ENCODE peak calls at places on chromosomes 11 and 22, in nine cellular contexts. One of them, this sample, is unnamed.

GRCh38 chr22:47686594-47687363 is 924.3 kb downstream of the TBC1D22A start:
- DNase-seq in T-helper 17 cell: no peak
- DNase-seq in cardiac muscle cell: no peak
- DNase-seq in progenitor cell of endocrine pancreas: no peak
- DNase-seq in activated naive CD8-positive, alpha-beta T cell treated with anti-CD3 and anti-CD28 coated beads for 36 hours: no peak
- DNase-seq in H9: no peak
- DNase-seq in NCI-H2171 treated with DMSO at 0.1 percent for 48 hours: no peak
- DNase-seq in EH: no peak
- DNase-seq in aorta: no peak
- DNase-seq in this sample: no peak

GRCh38 chr11:2462986-2463765 is 18.4 kb downstream of the KCNQ1 start:
- DNase-seq in progenitor cell of endocrine pancreas: no peak
- DNase-seq in activated naive CD8-positive, alpha-beta T cell treated with anti-CD3 and anti-CD28 coated beads for 36 hours: no peak
- DNase-seq in EH: no peak
- DNase-seq in aorta: no peak
- DNase-seq in H9: peak; percentile 25
- DNase-seq in cardiac muscle cell: no peak
- DNase-seq in T-helper 17 cell: no peak
- DNase-seq in NCI-H2171 treated with DMSO at 0.1 percent for 48 hours: no peak
- DNase-seq in this sample: no peak

GRCh38 chr11:132062541-132062940 is 692.1 kb downstream of the NTM start:
- DNase-seq in activated naive CD8-positive, alpha-beta T cell treated with anti-CD3 and anti-CD28 coated beads for 36 hours: no peak
- DNase-seq in H9: no peak
- DNase-seq in T-helper 17 cell: no peak
- DNase-seq in EH: peak; percentile 81
- DNase-seq in cardiac muscle cell: no peak
- DNase-seq in NCI-H2171 treated with DMSO at 0.1 percent for 48 hours: no peak
- DNase-seq in aorta: no peak
- DNase-seq in progenitor cell of endocrine pancreas: no peak
- DNase-seq in this sample: no peak

GRCh38 chr11:102226702-102227101 is 90.6 kb upstream of the BIRC3 start:
- DNase-seq in EH: peak; percentile 67
- DNase-seq in aorta: no peak
- DNase-seq in progenitor cell of endocrine pancreas: no peak
- DNase-seq in T-helper 17 cell: no peak
- DNase-seq in cardiac muscle cell: no peak
- DNase-seq in H9: no peak
- DNase-seq in activated naive CD8-positive, alpha-beta T cell treated with anti-CD3 and anti-CD28 coated beads for 36 hours: no peak
- DNase-seq in NCI-H2171 treated with DMSO at 0.1 percent for 48 hours: no peak
- DNase-seq in this sample: no peak

GRCh38 chr22:50485221-50486131 is 1.2 kb upstream of the MIOX start:
- DNase-seq in NCI-H2171 treated with DMSO at 0.1 percent for 48 hours: peak; percentile 31
- DNase-seq in activated naive CD8-positive, alpha-beta T cell treated with anti-CD3 and anti-CD28 coated beads for 36 hours: no peak
- DNase-seq in aorta: no peak
- DNase-seq in progenitor cell of endocrine pancreas: no peak
- DNase-seq in H9: no peak
- DNase-seq in T-helper 17 cell: peak; percentile 6
- DNase-seq in EH: peak; percentile 32
- DNase-seq in cardiac muscle cell: no peak
- DNase-seq in this sample: no peak

GRCh38 chr11:47204633-47204989 is 10.2 kb upstream of the DDB2 start:
- DNase-seq in H9: no peak
- DNase-seq in T-helper 17 cell: no peak
- DNase-seq in NCI-H2171 treated with DMSO at 0.1 percent for 48 hours: no peak
- DNase-seq in cardiac muscle cell: no peak
- DNase-seq in aorta: no peak
- DNase-seq in activated naive CD8-positive, alpha-beta T cell treated with anti-CD3 and anti-CD28 coated beads for 36 hours: no peak
- DNase-seq in progenitor cell of endocrine pancreas: no peak
- DNase-seq in EH: peak; percentile 83
- DNase-seq in this sample: no peak

GRCh38 chr22:28017859-28018258 is 98.8 kb upstream of the PITPNB start:
- DNase-seq in activated naive CD8-positive, alpha-beta T cell treated with anti-CD3 and anti-CD28 coated beads for 36 hours: no peak
- DNase-seq in progenitor cell of endocrine pancreas: no peak
- DNase-seq in aorta: peak; percentile 64
- DNase-seq in H9: no peak
- DNase-seq in T-helper 17 cell: no peak
- DNase-seq in EH: no peak
- DNase-seq in cardiac muscle cell: no peak
- DNase-seq in NCI-H2171 treated with DMSO at 0.1 percent for 48 hours: no peak
- DNase-seq in this sample: no peak

GRCh38 chr22:17777005-17777716 is 2.9 kb upstream of the BID start:
- DNase-seq in NCI-H2171 treated with DMSO at 0.1 percent for 48 hours: no peak
- DNase-seq in activated naive CD8-positive, alpha-beta T cell treated with anti-CD3 and anti-CD28 coated beads for 36 hours: peak; percentile 76
- DNase-seq in EH: no peak
- DNase-seq in T-helper 17 cell: peak; percentile 42
- DNase-seq in cardiac muscle cell: no peak
- DNase-seq in aorta: no peak
- DNase-seq in H9: no peak
- DNase-seq in progenitor cell of endocrine pancreas: no peak
- DNase-seq in this sample: no peak

GRCh38 chr11:114058026-114058706 is 1.3 kb upstream of the ZBTB16 start:
- DNase-seq in NCI-H2171 treated with DMSO at 0.1 percent for 48 hours: no peak
- DNase-seq in cardiac muscle cell: peak; percentile 57
- DNase-seq in EH: no peak
- DNase-seq in T-helper 17 cell: no peak
- DNase-seq in activated naive CD8-positive, alpha-beta T cell treated with anti-CD3 and anti-CD28 coated beads for 36 hours: no peak
- DNase-seq in H9: peak; percentile 43
- DNase-seq in progenitor cell of endocrine pancreas: no peak
- DNase-seq in aorta: peak; percentile 89
- DNase-seq in this sample: no peak

GRCh38 chr11:43955381-43956118 is 13.1 kb downstream of the C11orf96 start:
- DNase-seq in H9: no peak
- DNase-seq in progenitor cell of endocrine pancreas: no peak
- DNase-seq in T-helper 17 cell: no peak
- DNase-seq in EH: peak; percentile 35
- DNase-seq in aorta: no peak
- DNase-seq in activated naive CD8-positive, alpha-beta T cell treated with anti-CD3 and anti-CD28 coated beads for 36 hours: no peak
- DNase-seq in NCI-H2171 treated with DMSO at 0.1 percent for 48 hours: no peak
- DNase-seq in cardiac muscle cell: no peak
- DNase-seq in this sample: no peak

GRCh38 chr11:1304376-1304775 is 5.1 kb downstream of the TOLLIP start:
- DNase-seq in T-helper 17 cell: no peak
- DNase-seq in activated naive CD8-positive, alpha-beta T cell treated with anti-CD3 and anti-CD28 coated beads for 36 hours: no peak
- DNase-seq in NCI-H2171 treated with DMSO at 0.1 percent for 48 hours: no peak
- DNase-seq in EH: no peak
- DNase-seq in aorta: no peak
- DNase-seq in progenitor cell of endocrine pancreas: no peak
- DNase-seq in H9: no peak
- DNase-seq in cardiac muscle cell: peak; percentile 9
- DNase-seq in this sample: no peak

GRCh38 chr11:119144825-119145476 is 3.9 kb upstream of the ABCG4 start:
- DNase-seq in activated naive CD8-positive, alpha-beta T cell treated with anti-CD3 and anti-CD28 coated beads for 36 hours: peak; percentile 31
- DNase-seq in H9: peak; percentile 90
- DNase-seq in EH: peak; percentile 77
- DNase-seq in cardiac muscle cell: peak; percentile 80
- DNase-seq in progenitor cell of endocrine pancreas: peak; percentile 42
- DNase-seq in NCI-H2171 treated with DMSO at 0.1 percent for 48 hours: no peak
- DNase-seq in aorta: peak; percentile 83
- DNase-seq in T-helper 17 cell: no peak
- DNase-seq in this sample: peak; percentile 72

GRCh38 chr11:91653091-91653754 is 571.4 kb upstream of the FAT3 start:
- DNase-seq in aorta: no peak
- DNase-seq in EH: no peak
- DNase-seq in T-helper 17 cell: no peak
- DNase-seq in NCI-H2171 treated with DMSO at 0.1 percent for 48 hours: no peak
- DNase-seq in cardiac muscle cell: no peak
- DNase-seq in H9: no peak
- DNase-seq in activated naive CD8-positive, alpha-beta T cell treated with anti-CD3 and anti-CD28 coated beads for 36 hours: no peak
- DNase-seq in progenitor cell of endocrine pancreas: no peak
- DNase-seq in this sample: no peak

GRCh38 chr11:119307219-119307618 is 9.7 kb downstream of the MCAM start:
- DNase-seq in cardiac muscle cell: no peak
- DNase-seq in H9: no peak
- DNase-seq in activated naive CD8-positive, alpha-beta T cell treated with anti-CD3 and anti-CD28 coated beads for 36 hours: no peak
- DNase-seq in NCI-H2171 treated with DMSO at 0.1 percent for 48 hours: no peak
- DNase-seq in aorta: no peak
- DNase-seq in EH: peak; percentile 26
- DNase-seq in T-helper 17 cell: no peak
- DNase-seq in progenitor cell of endocrine pancreas: no peak
- DNase-seq in this sample: peak; percentile 49

GRCh38 chr22:39984006-39984405 is 10.7 kb upstream of the FAM83F start:
- DNase-seq in cardiac muscle cell: no peak
- DNase-seq in EH: peak; percentile 11
- DNase-seq in progenitor cell of endocrine pancreas: no peak
- DNase-seq in activated naive CD8-positive, alpha-beta T cell treated with anti-CD3 and anti-CD28 coated beads for 36 hours: no peak
- DNase-seq in T-helper 17 cell: no peak
- DNase-seq in NCI-H2171 treated with DMSO at 0.1 percent for 48 hours: no peak
- DNase-seq in aorta: no peak
- DNase-seq in H9: no peak
- DNase-seq in this sample: no peak

GRCh38 chr22:50167689-50168489 is 2.6 kb upstream of the PANX2 start:
- DNase-seq in T-helper 17 cell: no peak
- DNase-seq in activated naive CD8-positive, alpha-beta T cell treated with anti-CD3 and anti-CD28 coated beads for 36 hours: no peak
- DNase-seq in cardiac muscle cell: peak; percentile 30
- DNase-seq in aorta: no peak
- DNase-seq in H9: no peak
- DNase-seq in EH: no peak
- DNase-seq in NCI-H2171 treated with DMSO at 0.1 percent for 48 hours: no peak
- DNase-seq in progenitor cell of endocrine pancreas: no peak
- DNase-seq in this sample: no peak

GRCh38 chr11:112922606-112923005 is 38.6 kb upstream of the NCAM1 start:
- DNase-seq in EH: no peak
- DNase-seq in progenitor cell of endocrine pancreas: no peak
- DNase-seq in H9: peak; percentile 72
- DNase-seq in T-helper 17 cell: no peak
- DNase-seq in activated naive CD8-positive, alpha-beta T cell treated with anti-CD3 and anti-CD28 coated beads for 36 hours: no peak
- DNase-seq in aorta: no peak
- DNase-seq in NCI-H2171 treated with DMSO at 0.1 percent for 48 hours: no peak
- DNase-seq in cardiac muscle cell: no peak
- DNase-seq in this sample: no peak

GRCh38 chr22:44682556-44683168 is 19.3 kb upstream of the PRR5 start:
- DNase-seq in cardiac muscle cell: no peak
- DNase-seq in EH: no peak
- DNase-seq in H9: no peak
- DNase-seq in activated naive CD8-positive, alpha-beta T cell treated with anti-CD3 and anti-CD28 coated beads for 36 hours: no peak
- DNase-seq in aorta: no peak
- DNase-seq in T-helper 17 cell: no peak
- DNase-seq in NCI-H2171 treated with DMSO at 0.1 percent for 48 hours: peak; percentile 26
- DNase-seq in progenitor cell of endocrine pancreas: no peak
- DNase-seq in this sample: no peak

GRCh38 chr22:30752771-30753170 is 58.1 kb downstream of the OSBP2 start:
- DNase-seq in EH: peak; percentile 53
- DNase-seq in progenitor cell of endocrine pancreas: no peak
- DNase-seq in NCI-H2171 treated with DMSO at 0.1 percent for 48 hours: no peak
- DNase-seq in T-helper 17 cell: no peak
- DNase-seq in H9: no peak
- DNase-seq in aorta: no peak
- DNase-seq in activated naive CD8-positive, alpha-beta T cell treated with anti-CD3 and anti-CD28 coated beads for 36 hours: no peak
- DNase-seq in cardiac muscle cell: peak; percentile 17
- DNase-seq in this sample: no peak

GRCh38 chr22:17606472-17606871 is 22.1 kb downstream of the ATP6V1E1 start:
- DNase-seq in cardiac muscle cell: no peak
- DNase-seq in NCI-H2171 treated with DMSO at 0.1 percent for 48 hours: peak; percentile 45
- DNase-seq in H9: no peak
- DNase-seq in T-helper 17 cell: no peak
- DNase-seq in activated naive CD8-positive, alpha-beta T cell treated with anti-CD3 and anti-CD28 coated beads for 36 hours: no peak
- DNase-seq in aorta: no peak
- DNase-seq in progenitor cell of endocrine pancreas: no peak
- DNase-seq in EH: peak; percentile 7
- DNase-seq in this sample: peak; percentile 25

GRCh38 chr11:86954288-86955110 is 696 bp downstream of the FZD4 start:
- DNase-seq in EH: peak; percentile 33
- DNase-seq in aorta: peak; percentile 78
- DNase-seq in activated naive CD8-positive, alpha-beta T cell treated with anti-CD3 and anti-CD28 coated beads for 36 hours: no peak
- DNase-seq in progenitor cell of endocrine pancreas: no peak
- DNase-seq in T-helper 17 cell: no peak
- DNase-seq in H9: peak; percentile 64
- DNase-seq in cardiac muscle cell: peak; percentile 52
- DNase-seq in NCI-H2171 treated with DMSO at 0.1 percent for 48 hours: no peak
- DNase-seq in this sample: peak; percentile 46

GRCh38 chr22:24550028-24550901 is 4.7 kb downstream of the GUCD1 start:
- DNase-seq in NCI-H2171 treated with DMSO at 0.1 percent for 48 hours: no peak
- DNase-seq in aorta: no peak
- DNase-seq in cardiac muscle cell: no peak
- DNase-seq in EH: no peak
- DNase-seq in T-helper 17 cell: no peak
- DNase-seq in activated naive CD8-positive, alpha-beta T cell treated with anti-CD3 and anti-CD28 coated beads for 36 hours: no peak
- DNase-seq in H9: no peak
- DNase-seq in progenitor cell of endocrine pancreas: no peak
- DNase-seq in this sample: no peak

GRCh38 chr22:41746563-41747400 is 47.5 kb downstream of the MEI1 start:
- DNase-seq in aorta: peak; percentile 79
- DNase-seq in EH: peak; percentile 84
- DNase-seq in H9: peak; percentile 87
- DNase-seq in T-helper 17 cell: peak; percentile 23
- DNase-seq in NCI-H2171 treated with DMSO at 0.1 percent for 48 hours: peak; percentile 63
- DNase-seq in progenitor cell of endocrine pancreas: peak; percentile 54
- DNase-seq in cardiac muscle cell: peak; percentile 82
- DNase-seq in activated naive CD8-positive, alpha-beta T cell treated with anti-CD3 and anti-CD28 coated beads for 36 hours: peak; percentile 39
- DNase-seq in this sample: peak; percentile 88

GRCh38 chr11:72225411-72225951 is 914 bp downstream of the INPPL1 start:
- DNase-seq in cardiac muscle cell: peak; percentile 22
- DNase-seq in H9: peak; percentile 29
- DNase-seq in NCI-H2171 treated with DMSO at 0.1 percent for 48 hours: no peak
- DNase-seq in T-helper 17 cell: no peak
- DNase-seq in aorta: no peak
- DNase-seq in activated naive CD8-positive, alpha-beta T cell treated with anti-CD3 and anti-CD28 coated beads for 36 hours: peak; percentile 40
- DNase-seq in EH: peak; percentile 25
- DNase-seq in progenitor cell of endocrine pancreas: peak; percentile 10
- DNase-seq in this sample: no peak

GRCh38 chr11:65851083-65851579 is 6.8 kb downstream of the CFL1 start:
- DNase-seq in EH: peak; percentile 51
- DNase-seq in progenitor cell of endocrine pancreas: no peak
- DNase-seq in cardiac muscle cell: no peak
- DNase-seq in activated naive CD8-positive, alpha-beta T cell treated with anti-CD3 and anti-CD28 coated beads for 36 hours: no peak
- DNase-seq in NCI-H2171 treated with DMSO at 0.1 percent for 48 hours: no peak
- DNase-seq in H9: peak; percentile 84
- DNase-seq in aorta: peak; percentile 56
- DNase-seq in T-helper 17 cell: no peak
- DNase-seq in this sample: no peak

GRCh38 chr22:40413873-40414272 is 43.5 kb downstream of the SGSM3 start:
- DNase-seq in aorta: peak; percentile 62
- DNase-seq in H9: no peak
- DNase-seq in NCI-H2171 treated with DMSO at 0.1 percent for 48 hours: no peak
- DNase-seq in T-helper 17 cell: no peak
- DNase-seq in progenitor cell of endocrine pancreas: no peak
- DNase-seq in EH: no peak
- DNase-seq in cardiac muscle cell: no peak
- DNase-seq in activated naive CD8-positive, alpha-beta T cell treated with anti-CD3 and anti-CD28 coated beads for 36 hours: no peak
- DNase-seq in this sample: no peak

GRCh38 chr11:96267490-96268010 is 75.4 kb downstream of the MAML2 start:
- DNase-seq in progenitor cell of endocrine pancreas: no peak
- DNase-seq in aorta: no peak
- DNase-seq in NCI-H2171 treated with DMSO at 0.1 percent for 48 hours: no peak
- DNase-seq in EH: no peak
- DNase-seq in H9: no peak
- DNase-seq in T-helper 17 cell: no peak
- DNase-seq in cardiac muscle cell: no peak
- DNase-seq in activated naive CD8-positive, alpha-beta T cell treated with anti-CD3 and anti-CD28 coated beads for 36 hours: peak; percentile 64
- DNase-seq in this sample: no peak

This sample was measured in G401.